ENCODE peak calls at places on chromosomes 5 and 9, in nine cellular contexts. S is HT1080; X is activated CD8-positive, alpha-beta memory T cell treated with anti-CD3 and anti-CD28 coated beads, Interleukin-2, amount 50 U/mL, for 48 hours; L is stimulated activated CD4-positive, alpha-beta T cell treated with anti-CD3 and anti-CD28 coated beads, Interleukin-2, amount 100 ng/mL, for 4 hours; K is fibroblast of the conjunctiva; T is Calu3; H is GM12864; I is NCI-H2029 treated with DMSO at 0.1 percent for 48 hours; Q is activated T-cell treated with anti-CD3 and anti-CD28 coated beads, Interleukin-2, amount 50 U/mL, for 48 hours. F is an unnamed sample.

GRCh38 chr5:7671420-7671819 is 179.5 kb downstream of the CFAP90 start:
- DNase-seq in S (no peak), K (no peak), L (no peak), X (no peak), Q (no peak), H (no peak), I (no peak), T (no peak), F (no peak)

GRCh38 chr9:87497604-87498045 is at the start of gene DAPK1:
- DNase-seq in Q (peak), H (no peak), T (peak), L (no peak), K (no peak), I (no peak), X (peak), S (no peak), F (no peak)

GRCh38 chr5:10018670-10019069 is 231.0 kb downstream of the ATPSCKMT start:
- DNase-seq in K (peak), H (no peak), Q (no peak), L (no peak), S (peak), X (no peak), I (no peak), T (no peak), F (peak)

GRCh38 chr9:134600836-134601638 is 40.6 kb upstream of the COL5A1 start:
- DNase-seq in X (no peak), K (no peak), T (no peak), I (no peak), H (no peak), Q (no peak), L (no peak), S (no peak), F (no peak)

GRCh38 chr5:176541338-176542134 is 4.3 kb upstream of the RNF44 start:
- DNase-seq in Q (peak), H (no peak), I (no peak), K (no peak), L (peak), T (peak), X (peak), S (peak), F (no peak)

GRCh38 chr5:151592855-151593408 is 1.8 kb upstream of the FAT2 start:
- DNase-seq in S (no peak), H (no peak), K (no peak), I (no peak), Q (no peak), X (no peak), T (peak), L (no peak), F (no peak)

GRCh38 chr5:39019231-39019630 is 55.0 kb downstream of the RICTOR start:
- DNase-seq in Q (no peak), T (no peak), S (no peak), I (no peak), H (no peak), X (no peak), K (no peak), L (no peak), F (no peak)

GRCh38 chr5:145775893-145776444 is 59.2 kb downstream of the PRELID2 start:
- DNase-seq in L (no peak), I (no peak), Q (no peak), H (no peak), S (peak), X (no peak), T (peak), K (peak), F (peak)

GRCh38 chr9:95009459-95009858 is 283.0 kb downstream of the AOPEP start:
- DNase-seq in I (peak), S (no peak), H (no peak), K (no peak), X (no peak), L (no peak), T (no peak), Q (no peak), F (no peak)

GRCh38 chr5:110880413-110880812 is 141.6 kb downstream of the SLC25A46 start:
- DNase-seq in I (no peak), Q (no peak), T (peak), K (peak), H (no peak), S (peak), X (no peak), L (no peak), F (peak)

GRCh38 chr9:20873240-20873860 is 158.1 kb downstream of the HACD4 start:
- DNase-seq in K (no peak), L (no peak), S (no peak), T (no peak), H (no peak), X (no peak), Q (no peak), I (no peak), F (no peak)

GRCh38 chr5:76099286-76099702 is 16.1 kb downstream of the SV2C start:
- DNase-seq in I (no peak), X (no peak), S (peak), T (no peak), Q (no peak), K (no peak), L (no peak), H (peak), F (no peak)

GRCh38 chr5:160787247-160787646 is 64.8 kb downstream of the ATP10B start:
- DNase-seq in K (no peak), I (no peak), L (peak), X (no peak), Q (no peak), T (peak), S (peak), H (no peak), F (no peak)

GRCh38 chr9:89926167-89926566 is 321.4 kb downstream of the GADD45G start:
- DNase-seq in L (no peak), H (no peak), X (no peak), T (no peak), K (no peak), S (no peak), I (no peak), Q (no peak), F (no peak)

GRCh38 chr5:147306351-147306750 is 71.5 kb downstream of the STK32A start:
- DNase-seq in T (no peak), I (no peak), Q (no peak), X (no peak), L (no peak), K (no peak), H (no peak), S (no peak), F (no peak)

GRCh38 chr5:96537386-96537785 is 104.3 kb upstream of the PCSK1 start:
- DNase-seq in H (no peak), S (peak), T (no peak), X (no peak), I (no peak), Q (no peak), K (peak), L (no peak), F (no peak)

GRCh38 chr5:137051165-137051564 is 448.0 kb downstream of the SPOCK1 start:
- DNase-seq in I (no peak), S (no peak), X (no peak), Q (no peak), L (no peak), H (no peak), K (no peak), T (peak), F (no peak)

GRCh38 chr9:132804576-132805295 is 73.3 kb downstream of the AK8 start:
- DNase-seq in S (no peak), H (no peak), X (no peak), T (no peak), I (no peak), L (no peak), Q (no peak), K (no peak), F (no peak)

GRCh38 chr5:103587185-103587748 is 24.7 kb upstream of the NUDT12 start:
- DNase-seq in K (peak), S (peak), Q (no peak), L (no peak), T (no peak), X (no peak), I (peak), H (no peak), F (no peak)

GRCh38 chr9:34322899-34323591 is 6.0 kb downstream of the KIF24 start:
- DNase-seq in H (no peak), Q (no peak), K (no peak), I (no peak), X (no peak), L (no peak), S (no peak), T (no peak), F (no peak)

GRCh38 chr5:39519566-39520231 is 94.9 kb upstream of the DAB2 start:
- DNase-seq in H (no peak), S (no peak), I (no peak), T (no peak), Q (no peak), K (peak), X (no peak), L (no peak), F (no peak)

GRCh38 chr9:134408389-134408788 is 82.1 kb downstream of the RXRA start:
- DNase-seq in K (no peak), Q (no peak), H (no peak), L (no peak), T (no peak), X (no peak), I (no peak), S (no peak), F (no peak)

GRCh38 chr9:34457266-34458012 is 931 bp downstream of the FAM219A start:
- DNase-seq in I (no peak), K (peak), L (no peak), H (no peak), X (peak), T (peak), S (peak), Q (peak), F (peak)

GRCh38 chr5:57538341-57538955 is 55.8 kb upstream of the ACTBL2 start:
- DNase-seq in I (no peak), S (peak), K (peak), T (no peak), Q (no peak), X (no peak), H (no peak), L (no peak), F (peak)

GRCh38 chr5:15516486-15516885 is 16.5 kb downstream of the FBXL7 start:
- DNase-seq in T (no peak), L (no peak), Q (no peak), K (no peak), H (no peak), S (no peak), X (no peak), I (no peak), F (no peak)

GRCh38 chr5:89827960-89828359 is 581.6 kb downstream of the CETN3 start:
- DNase-seq in H (no peak), K (no peak), X (no peak), I (no peak), L (no peak), T (no peak), S (no peak), Q (no peak), F (no peak)

GRCh38 chr9:121720992-121721350 is 69.5 kb downstream of the DAB2IP start:
- DNase-seq in H (no peak), I (no peak), Q (no peak), S (no peak), K (no peak), L (no peak), X (no peak), T (no peak), F (no peak)

GRCh38 chr9:134492281-134492691 is 149.3 kb upstream of the COL5A1 start:
- DNase-seq in T (no peak), K (peak), Q (no peak), L (no peak), X (no peak), I (no peak), S (no peak), H (no peak), F (peak)

GRCh38 chr5:128193676-128194390 is 110.3 kb downstream of the SLC12A2 start:
- DNase-seq in Q (no peak), I (no peak), S (no peak), X (no peak), L (no peak), H (no peak), T (no peak), K (no peak), F (no peak)

GRCh38 chr5:29370248-29370647 is 1823.2 kb upstream of the CDH6 start:
- DNase-seq in H (no peak), L (no peak), T (no peak), K (no peak), S (no peak), I (no peak), Q (no peak), X (no peak), F (no peak)

GRCh38 chr9:133075925-133076324 is 14.1 kb downstream of the CEL start:
- DNase-seq in K (peak), T (no peak), S (peak), L (no peak), I (no peak), Q (no peak), H (no peak), X (no peak), F (peak)

GRCh38 chr9:88993327-88993726 is 2.1 kb downstream of the S1PR3 start:
- DNase-seq in K (no peak), Q (no peak), I (no peak), H (no peak), X (no peak), T (no peak), S (no peak), L (no peak), F (no peak)

GRCh38 chr5:125190232-125191051 is 444.0 kb upstream of the ZNF608 start:
- DNase-seq in X (no peak), H (no peak), Q (no peak), I (peak), S (peak), T (no peak), K (no peak), L (no peak), F (peak)

GRCh38 chr5:13251623-13252367 is 692.7 kb downstream of the DNAH5 start:
- DNase-seq in I (no peak), Q (no peak), K (no peak), X (no peak), S (peak), T (no peak), L (no peak), H (no peak), F (no peak)

GRCh38 chr5:34009610-34010009 is 1.8 kb upstream of the AMACR start:
- DNase-seq in K (no peak), T (no peak), Q (no peak), L (no peak), I (no peak), H (no peak), S (no peak), X (no peak), F (no peak)

GRCh38 chr5:178515019-178515418 is 75.2 kb downstream of the COL23A1 start:
- DNase-seq in I (no peak), X (no peak), L (no peak), Q (no peak), K (no peak), S (no peak), T (no peak), H (no peak), F (no peak)

GRCh38 chr9:123217148-123217585 is 51.2 kb downstream of the STRBP start:
- DNase-seq in H (no peak), Q (no peak), K (peak), X (no peak), S (no peak), I (no peak), L (no peak), T (no peak), F (peak)

GRCh38 chr5:38463634-38464521 is 92.6 kb downstream of the LIFR start:
- DNase-seq in Q (no peak), K (no peak), L (no peak), H (no peak), I (no peak), T (no peak), S (peak), X (no peak), F (no peak)

GRCh38 chr9:123735376-123735775 is 194.6 kb downstream of the DENND1A start:
- DNase-seq in X (no peak), Q (no peak), H (no peak), L (no peak), I (no peak), T (no peak), S (peak), K (no peak), F (no peak)